ENCODE peak calls at places on chromosomes 7 and 10, in seven cellular contexts. Q is CD8-positive, alpha-beta memory T cell; G is pancreas; Z is cardiac septum; P is left ventricle myocardium inferior; E is hepatocyte; I is HCT116. B is an unnamed sample.

GRCh38 chr7:22420973-22421635 is 64.2 kb upstream of the RAPGEF5 start:
- DNase-seq in Q (no peak), G (no peak), E (no peak), Z (no peak), P (no peak), I (no peak), B (no peak)

GRCh38 chr7:39144420-39144819 is 166.7 kb downstream of the POU6F2 start:
- DNase-seq in I (no peak), Q (no peak), P (no peak), Z (no peak), G (no peak), E (no peak), B (no peak)

GRCh38 chr7:727806-728460 is 852 bp upstream of the PRKAR1B start:
- DNase-seq in Z (peak), I (no peak), E (no peak), G (no peak), Q (no peak), P (no peak), B (no peak)

GRCh38 chr10:114831186-114831867 is 9.7 kb downstream of the FHIP2A start:
- DNase-seq in Q (no peak), I (no peak), Z (no peak), G (no peak), P (no peak), E (no peak), B (peak)

GRCh38 chr7:11213246-11213645 is 239.6 kb downstream of the PHF14 start:
- DNase-seq in Z (no peak), G (no peak), P (no peak), I (no peak), Q (no peak), E (peak), B (no peak)

GRCh38 chr7:108072116-108072515 is 58.0 kb downstream of the LAMB4 start:
- DNase-seq in Z (no peak), Q (no peak), E (no peak), G (no peak), I (no peak), P (no peak), B (no peak)

GRCh38 chr7:135853499-135853898 is 104.9 kb upstream of the FAM180A start:
- DNase-seq in P (no peak), G (no peak), E (peak), Z (no peak), Q (no peak), I (no peak), B (peak)

GRCh38 chr10:19250542-19250941 is 201.9 kb downstream of the MALRD1 start:
- DNase-seq in E (no peak), G (no peak), Q (no peak), Z (no peak), I (no peak), P (no peak), B (no peak)

GRCh38 chr10:78223088-78223487 is 189.4 kb downstream of the RPS24 start:
- DNase-seq in I (no peak), P (no peak), G (no peak), Q (no peak), Z (no peak), E (no peak), B (no peak)

GRCh38 chr7:27921081-27921836 is 181.3 kb downstream of the TAX1BP1 start:
- DNase-seq in G (peak), Q (no peak), I (peak), P (no peak), Z (no peak), E (peak), B (peak)

B was measured in SK-MEL-5.